ENCODE peak calls at places on chromosomes 11 and 22, in four cellular contexts. D is mesenchymal stem cell, E is left ventricle myocardium inferior, G is neuronal stem cell. K is an unnamed sample.

GRCh38 chr22:47787501-47788227 is 1025.2 kb downstream of the TBC1D22A start:
- DNase-seq in E (no peak), D (no peak), G (no peak), K (no peak)

GRCh38 chr11:132028380-132029240 is 658.2 kb downstream of the NTM start:
- DNase-seq in E (peak; percentile 28), D (peak; percentile 61), G (peak; percentile 18), K (no peak)

GRCh38 chr11:17564687-17565042 is 17.6 kb downstream of the OTOG start:
- DNase-seq in E (no peak), G (no peak), D (no peak), K (no peak)

GRCh38 chr22:41353862-41354575 is 27.7 kb upstream of the TEF start:
- DNase-seq in D (no peak), E (no peak), G (no peak), K (no peak)

GRCh38 chr11:2777396-2777795 is 77.6 kb upstream of the KCNQ1OT1 start:
- DNase-seq in G (no peak), D (peak; percentile 51), E (peak; percentile 7), K (peak; percentile 36)

GRCh38 chr11:129943036-129943435 is 47.7 kb upstream of the NFRKB start:
- DNase-seq in E (no peak), D (no peak), G (no peak), K (no peak)

GRCh38 chr22:19059481-19060278 is 62.5 kb downstream of the DGCR2 start:
- DNase-seq in G (no peak), D (no peak), E (no peak), K (no peak)

GRCh38 chr11:65243773-65244172 is 18.0 kb upstream of the POLA2 start:
- DNase-seq in G (no peak), D (no peak), E (no peak), K (no peak)

GRCh38 chr11:111378185-111378772 is 796 bp downstream of the POU2AF1 start:
- DNase-seq in E (no peak), G (no peak), D (no peak), K (no peak)

GRCh38 chr22:49574861-49575702 is 252.6 kb downstream of the BRD1 start:
- DNase-seq in E (peak; percentile 36), D (no peak), G (no peak), K (peak; percentile 31)

GRCh38 chr22:20779813-20780148 is 5.9 kb downstream of the SERPIND1 start:
- DNase-seq in G (no peak), D (peak; percentile 55), E (no peak), K (no peak)

GRCh38 chr11:70367071-70367470 is 31.3 kb upstream of the CTTN start:
- DNase-seq in G (no peak), D (peak; percentile 77), E (no peak), K (no peak)

GRCh38 chr11:62030071-62030684 is 62.7 kb upstream of the FTH1 start:
- DNase-seq in E (no peak), D (no peak), G (no peak), K (no peak)

GRCh38 chr11:32087602-32088001 is 3.3 kb upstream of the RCN1 start:
- DNase-seq in E (no peak), D (peak; percentile 76), G (no peak), K (no peak)

GRCh38 chr11:6473481-6474422 is at the start of gene TRIM3:
- DNase-seq in G (peak; percentile 85), E (peak; percentile 96), D (peak; percentile 90), K (peak; percentile 96)

GRCh38 chr11:105468154-105468553 is 141.7 kb upstream of the GRIA4 start:
- DNase-seq in E (no peak), G (no peak), D (no peak), K (no peak)

GRCh38 chr22:42773161-42773560 is 52.5 kb upstream of the A4GALT start:
- DNase-seq in E (no peak), G (no peak), D (no peak), K (no peak)

GRCh38 chr11:126544311-126545056 is 189.0 kb downstream of the ST3GAL4 start:
- DNase-seq in D (no peak), G (peak; percentile 79), E (no peak), K (no peak)

GRCh38 chr11:10308208-10308954 is 3.5 kb downstream of the ADM start:
- DNase-seq in E (no peak), G (no peak), D (peak; percentile 39), K (no peak)

GRCh38 chr22:47615051-47615450 is 852.6 kb downstream of the TBC1D22A start:
- DNase-seq in G (no peak), D (no peak), E (no peak), K (no peak)

GRCh38 chr11:65204646-65205601 is 23.2 kb downstream of the CAPN1 start:
- DNase-seq in G (peak; percentile 73), E (no peak), D (peak; percentile 35), K (peak; percentile 57)

GRCh38 chr11:128607819-128608218 is 20.5 kb upstream of the ETS1 start:
- DNase-seq in E (no peak), D (no peak), G (no peak), K (no peak)

GRCh38 chr11:127247261-127247660 is 246.7 kb upstream of the KIRREL3 start:
- DNase-seq in E (no peak), D (no peak), G (no peak), K (no peak)

GRCh38 chr11:45142241-45142885 is 4.1 kb upstream of the PRDM11 start:
- DNase-seq in D (no peak), G (no peak), E (no peak), K (no peak)

GRCh38 chr11:20049231-20049630 is 111.0 kb downstream of the DBX1 start:
- DNase-seq in D (no peak), G (no peak), E (no peak), K (no peak)

GRCh38 chr22:50034126-50035081 is 21.8 kb upstream of the IL17REL start:
- DNase-seq in E (no peak), G (no peak), D (no peak), K (no peak)

GRCh38 chr11:57432714-57433163 is 5.8 kb upstream of the SLC43A3 start:
- DNase-seq in E (no peak), D (peak; percentile 99), G (no peak), K (no peak)

GRCh38 chr22:20576445-20576816 is 69.0 kb downstream of the MED15 start:
- DNase-seq in G (no peak), D (no peak), E (peak; percentile 10), K (no peak)

GRCh38 chr22:19524170-19525115 is at the start of gene CLDN5:
- DNase-seq in E (peak; percentile 61), D (peak; percentile 28), G (peak; percentile 63), K (peak; percentile 74)

GRCh38 chr22:35629406-35630234 is 12.5 kb upstream of the MB start:
- DNase-seq in E (no peak), G (no peak), D (peak; percentile 98), K (peak; percentile 76)

GRCh38 chr11:34143048-34143447 is 37.6 kb downstream of the NAT10 start:
- DNase-seq in G (no peak), D (no peak), E (no peak), K (no peak)

GRCh38 chr11:1628506-1629325 is 859 bp upstream of the KRTAP5-5 start:
- DNase-seq in E (no peak), G (peak; percentile 64), D (peak; percentile 30), K (peak; percentile 44)

GRCh38 chr11:128701086-128701485 is 7.2 kb downstream of the FLI1 start:
- DNase-seq in G (no peak), E (no peak), D (peak; percentile 61), K (no peak)

GRCh38 chr22:50062509-50063135 is 4.5 kb upstream of the TTLL8 start:
- DNase-seq in G (no peak), E (no peak), D (no peak), K (no peak)

GRCh38 chr22:22853713-22854112 is 33.9 kb upstream of the IGLL5 start:
- DNase-seq in D (no peak), E (no peak), G (no peak), K (no peak)
- H3K4me1 ChIP-seq in D (no peaks in the 10 kb centered on the region), E (no peaks in the 10 kb centered on the region), G (peaks cover 4% of the 10 kb centered on the region), K (no peaks in the 10 kb centered on the region)

GRCh38 chr11:12220305-12220704 is 109.9 kb downstream of the MICAL2 start:
- DNase-seq in G (no peak), E (peak; percentile 80), D (no peak), K (peak; percentile 58)
- H3K4me1 ChIP-seq in G (peaks cover 6% of the 10 kb centered on the region), E (peaks cover 84% of the 10 kb centered on the region), D (peaks cover 25% of the 10 kb centered on the region), K (peaks cover 32% of the 10 kb centered on the region)

GRCh38 chr22:30251661-30252226 is 5.2 kb upstream of the LIF start:
- DNase-seq in D (peak; percentile 56), G (no peak), E (peak; percentile 45), K (no peak)
- H3K4me1 ChIP-seq in D (peaks cover 80% of the 10 kb centered on the region), G (peaks cover 40% of the 10 kb centered on the region), E (peaks cover 40% of the 10 kb centered on the region), K (no peaks in the 10 kb centered on the region)

GRCh38 chr11:73188301-73188700 is 29.8 kb upstream of the P2RY2 start:
- DNase-seq in E (peak; percentile 61), D (no peak), G (no peak), K (peak; percentile 32)
- H3K4me1 ChIP-seq in E (peaks cover 49% of the 10 kb centered on the region), D (peaks cover 16% of the 10 kb centered on the region), G (peaks cover 3% of the 10 kb centered on the region), K (peaks cover 38% of the 10 kb centered on the region)